ENCODE peak calls at places on chromosomes 12 and 14, in six cellular contexts. U, V, W, D, P and A are unnamed samples.

GRCh38 chr12:27616356-27617150 is 79.7 kb upstream of the REP15 start:
- DNase-seq in P (no peak), V (no peak), W (no peak), U (no peak), D (no peak), A (no peak)

GRCh38 chr12:94704452-94704871 is 54.1 kb upstream of the TMCC3 start:
- DNase-seq in V (peak), W (no peak), U (no peak), P (no peak), D (peak), A (no peak)

GRCh38 chr12:13241833-13242232 is 45.3 kb downstream of the EMP1 start:
- DNase-seq in D (no peak), P (no peak), W (no peak), U (peak), V (peak), A (no peak)

GRCh38 chr12:106303202-106303820 is 778 bp downstream of the TCP11L2 start:
- DNase-seq in U (no peak), W (peak), D (peak), P (peak), V (peak), A (peak)

GRCh38 chr12:18580286-18580685 is 157.5 kb downstream of the PLCZ1 start:
- DNase-seq in V (peak), D (no peak), U (no peak), W (no peak), P (no peak), A (no peak)

GRCh38 chr12:131909596-131910219 is 15.3 kb downstream of the ULK1 start:
- DNase-seq in V (no peak), W (no peak), U (no peak), P (no peak), D (no peak), A (no peak)

GRCh38 chr14:50775357-50775756 is 55.6 kb downstream of the NIN start:
- DNase-seq in V (peak), W (no peak), D (no peak), P (no peak), U (no peak), A (peak)

GRCh38 chr14:50215416-50215815 is 16.0 kb downstream of the SOS2 start:
- DNase-seq in D (no peak), P (no peak), V (no peak), W (no peak), U (no peak), A (no peak)

GRCh38 chr12:109632299-109632698 is 58.7 kb downstream of the MVK start:
- DNase-seq in P (no peak), W (no peak), U (no peak), V (no peak), D (no peak), A (no peak)

GRCh38 chr14:68942281-68943035 is 36.6 kb downstream of the ACTN1 start:
- DNase-seq in W (no peak), U (no peak), P (no peak), D (no peak), V (peak), A (no peak)

GRCh38 chr12:89663577-89664357 is 44.9 kb downstream of the ATP2B1 start:
- DNase-seq in U (no peak), D (no peak), W (no peak), P (no peak), V (peak), A (peak)

GRCh38 chr12:97177482-97177881 is 270.4 kb downstream of the NEDD1 start:
- DNase-seq in D (no peak), U (no peak), W (no peak), V (no peak), P (no peak), A (peak)

GRCh38 chr12:109087250-109087649 is 6.0 kb downstream of the ALKBH2 start:
- DNase-seq in W (no peak), U (no peak), D (no peak), V (no peak), P (no peak), A (no peak)

GRCh38 chr14:60968099-60968498 is 12.8 kb downstream of the TRMT5 start:
- DNase-seq in D (no peak), W (no peak), V (no peak), P (no peak), U (no peak), A (no peak)

GRCh38 chr14:53628747-53629146 is 327.9 kb downstream of the BMP4 start:
- DNase-seq in D (no peak), V (no peak), U (no peak), W (no peak), P (no peak), A (no peak)

GRCh38 chr12:5907812-5908211 is 37.2 kb downstream of the ANO2 start:
- DNase-seq in P (no peak), W (no peak), V (no peak), D (no peak), U (no peak), A (no peak)

GRCh38 chr14:80223696-80224465 is 12.6 kb upstream of the DIO2 start:
- DNase-seq in P (no peak), D (no peak), U (no peak), V (no peak), W (no peak), A (no peak)

GRCh38 chr12:101038289-101038871 is 171.7 kb downstream of the SLC5A8 start:
- DNase-seq in D (no peak), W (no peak), U (no peak), P (no peak), V (peak), A (no peak)

GRCh38 chr12:109097140-109097434 is 310 bp upstream of the UNG start:
- DNase-seq in W (no peak), V (no peak), D (no peak), U (no peak), P (no peak), A (no peak)

GRCh38 chr12:75722714-75723200 is 211.3 kb upstream of the KRR1 start:
- DNase-seq in W (peak), U (peak), D (peak), P (peak), V (peak), A (peak)

GRCh38 chr14:93937519-93937918 is 10.4 kb downstream of the FAM181A start:
- DNase-seq in P (no peak), D (peak), V (no peak), U (no peak), W (no peak), A (no peak)

GRCh38 chr14:24271834-24272263 is 452 bp upstream of the RABGGTA start:
- DNase-seq in D (no peak), U (no peak), P (no peak), V (no peak), W (no peak), A (peak)
- TF ChIP-seq POLR2A in D (no peak), U (no peak), P (no peak), V (no peak), W (no peak), A (no peak)

DNA sequence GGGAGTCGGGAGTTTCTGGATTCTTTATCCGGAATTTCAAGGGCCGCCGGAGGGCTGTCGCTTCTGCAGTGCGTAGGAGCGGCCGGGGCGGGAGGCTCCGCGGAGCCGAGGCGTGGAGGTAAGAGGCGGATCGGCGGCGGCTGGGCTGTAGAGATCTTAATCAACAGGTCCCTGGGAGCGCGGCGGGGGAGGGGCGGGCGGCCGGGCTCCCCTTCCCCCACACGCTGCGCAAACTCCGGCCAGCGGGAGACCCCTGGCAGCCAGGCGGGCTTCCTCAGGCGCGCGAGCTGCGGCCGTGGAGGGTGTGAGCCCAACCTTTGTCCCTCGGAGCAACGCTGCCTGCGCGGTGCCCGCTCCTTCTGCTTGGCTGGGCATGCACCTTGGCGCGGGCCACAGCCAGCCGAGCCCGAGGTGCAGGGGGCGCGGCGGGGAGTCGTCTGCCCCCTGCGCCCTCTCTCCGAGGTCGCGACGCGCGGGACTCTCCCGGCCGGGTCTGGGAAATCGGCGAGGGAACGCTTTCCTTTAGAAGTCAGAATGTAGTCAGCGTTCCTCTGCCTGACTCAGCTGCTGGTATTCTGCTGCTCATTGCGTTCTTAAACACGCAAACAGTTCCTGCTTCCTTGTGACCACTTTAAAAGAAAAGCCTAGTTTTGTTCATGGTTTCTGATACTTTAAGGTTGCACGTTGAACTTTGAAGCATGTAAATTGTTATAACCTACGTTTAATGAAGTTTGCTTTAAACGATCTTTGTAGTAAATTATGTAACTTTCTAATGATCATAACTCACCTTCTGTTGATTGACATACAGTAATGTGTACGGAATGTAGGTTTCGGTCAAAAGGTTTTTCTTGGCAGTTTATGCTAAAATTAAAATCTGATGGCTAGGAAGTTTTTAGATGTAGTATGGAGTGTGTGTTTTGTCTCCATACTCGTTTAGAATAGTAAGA is at the start of gene PALS1:
- DNase-seq in W (no peak), V (peak), P (peak), D (no peak), U (peak), A (peak)
- TF ChIP-seq POLR2A in W (no peak), V (peak), P (peak), D (peak), U (no peak), A (peak)

GRCh38 chr14:35337557-35338255 is 45.5 kb downstream of the PSMA6 start:
- DNase-seq in W (no peak), U (no peak), P (no peak), V (no peak), D (no peak), A (no peak)

GRCh38 chr14:35335388-35336092 is 43.4 kb downstream of the PSMA6 start:
- DNase-seq in W (peak), V (no peak), D (no peak), U (no peak), P (no peak), A (no peak)

GRCh38 chr14:35333797-35334743 is 41.9 kb downstream of the PSMA6 start:
- DNase-seq in D (no peak), W (no peak), U (no peak), P (no peak), V (no peak), A (no peak)

GRCh38 chr14:35337074-35337556 is 44.9 kb downstream of the PSMA6 start:
- DNase-seq in D (no peak), U (no peak), V (no peak), W (no peak), P (no peak), A (no peak)

DNA sequence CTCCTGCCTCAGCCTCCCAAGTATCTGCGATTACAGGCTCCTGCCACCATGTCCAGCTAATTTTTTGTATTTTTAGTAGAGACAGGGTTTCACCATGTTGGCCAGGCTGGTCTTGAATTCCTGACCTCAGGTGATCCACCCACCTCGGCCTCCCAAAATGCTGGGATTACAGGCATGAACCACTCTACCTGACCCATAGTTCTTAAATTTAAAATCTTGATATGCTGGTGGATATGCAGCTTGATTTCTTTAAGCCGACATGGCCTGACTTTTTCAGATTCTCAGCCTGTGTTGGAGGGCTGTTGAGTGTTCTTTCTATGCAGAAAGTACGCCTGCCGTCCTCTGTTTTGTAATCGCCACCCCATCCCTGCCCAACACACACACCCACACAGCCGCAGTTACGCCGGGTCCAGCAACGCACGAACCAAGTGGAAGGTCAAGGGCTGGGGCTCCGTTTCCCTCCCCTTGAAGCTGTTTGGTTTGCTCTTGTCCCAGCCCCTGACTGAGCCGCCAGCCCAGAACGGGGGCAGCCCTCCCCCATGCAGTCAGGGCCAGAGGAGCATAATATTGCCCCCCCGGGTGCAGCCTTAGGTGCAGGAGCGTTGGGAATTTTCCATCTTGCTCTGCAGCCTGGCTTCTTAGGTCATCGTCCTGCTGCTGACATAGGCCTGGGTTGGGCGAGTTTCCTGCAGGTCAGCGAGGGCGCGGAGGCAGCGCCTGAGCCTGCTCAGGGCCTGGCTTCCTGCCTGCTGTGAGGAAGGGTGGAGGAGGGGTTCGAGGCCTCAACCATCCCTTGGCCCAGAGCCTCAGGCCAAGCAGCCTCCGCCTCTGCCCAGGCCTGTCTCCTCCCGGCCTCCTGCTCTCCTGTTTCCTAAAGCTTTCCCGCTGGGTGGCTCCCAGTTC is 44.2 kb downstream of the PSMA6 start:
- DNase-seq in W (peak), P (peak), D (peak), V (peak), U (no peak), A (no peak)
- TF ChIP-seq POLR2A in W (peak), P (peak), D (no peak), V (no peak), U (no peak), A (no peak)

DNA sequence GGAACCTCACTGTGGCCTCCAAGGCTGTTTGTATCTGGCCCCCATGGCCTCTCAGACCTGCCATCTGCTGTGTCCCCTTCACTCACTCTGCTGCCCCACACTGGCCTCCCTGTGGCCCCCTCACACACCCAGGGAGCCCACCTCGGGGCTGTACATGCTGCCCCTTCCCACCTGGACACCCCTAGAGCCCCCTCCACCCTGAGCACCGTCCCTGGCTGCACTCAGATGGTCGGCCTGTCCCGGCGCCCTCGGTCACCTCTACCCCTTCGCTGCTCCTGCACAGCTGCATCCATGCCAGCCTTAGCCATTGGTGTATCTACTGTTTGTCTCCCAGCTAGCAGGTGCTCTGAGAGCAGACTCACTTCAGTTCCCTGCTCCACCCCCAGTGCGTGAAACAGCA is 144.4 kb downstream of the RIMBP2 start:
- DNase-seq in D (no peak), U (no peak), V (no peak), P (no peak), W (no peak), A (no peak)
- TF ChIP-seq POLR2A in D (no peak), U (no peak), V (no peak), P (no peak), W (no peak), A (no peak)